ENCODE peak calls at places on chromosomes 7 and 10, in eight cellular contexts. T is frontal cortex; Y is putamen; X is stimulated activated CD4-positive, alpha-beta T cell treated with anti-CD3 and anti-CD28 coated beads, Interleukin-1b, Interleukin-23, amount 100 ng/mL, for 4 hours; Q is kidney epithelial cell; S is activated naive CD8-positive, alpha-beta T cell treated with anti-CD3 and anti-CD28 coated beads, Interleukin-2, amount 50 U/mL, for 24 hours; E is choroid plexus epithelial cell; U is Karpas-422. I is an unnamed sample.
A peak's percentile ranks its signal among the peaks of the same experiment; 100 is the strongest.

GRCh38 chr7:1941464-1942025 is 271.5 kb downstream of the ELFN1 start:
- DNase-seq in T (no peak), Y (no peak), X (no peak), Q (no peak), S (no peak), E (no peak), U (no peak), I (no peak)

GRCh38 chr7:69349291-69349690 is 249.0 kb upstream of the AUTS2 start:
- DNase-seq in T (no peak), Y (no peak), X (no peak), Q (no peak), S (no peak), E (no peak), U (no peak), I (no peak)

GRCh38 chr10:133124357-133125211 is 35.4 kb upstream of the KNDC1 start:
- DNase-seq in T (peak; percentile 79), Y (no peak), X (peak; percentile 15), Q (no peak), S (peak; percentile 39), E (peak; percentile 16), U (no peak), I (no peak)

GRCh38 chr7:17564678-17565209 is 266.3 kb downstream of the AHR start:
- DNase-seq in T (no peak), Y (no peak), X (no peak), Q (no peak), S (no peak), E (peak; percentile 63), U (no peak), I (no peak)

GRCh38 chr7:41261081-41261480 is 441.8 kb downstream of the INHBA start:
- DNase-seq in T (no peak), Y (no peak), X (no peak), Q (no peak), S (no peak), E (no peak), U (no peak), I (no peak)

GRCh38 chr10:23558361-23558799 is 119.5 kb downstream of the OTUD1 start:
- DNase-seq in T (no peak), Y (no peak), X (no peak), Q (no peak), S (no peak), E (no peak), U (no peak), I (no peak)

GRCh38 chr10:95247200-95247880 is 43.5 kb downstream of the PDLIM1 start:
- DNase-seq in T (no peak), Y (no peak), X (no peak), Q (no peak), S (no peak), E (peak; percentile 89), U (no peak), I (peak; percentile 28)

GRCh38 chr7:1111156-1111555 is 23.2 kb downstream of the GPER1 start:
- DNase-seq in T (no peak), Y (no peak), X (no peak), Q (no peak), S (no peak), E (no peak), U (no peak), I (no peak)

GRCh38 chr10:65470986-65471385 is 1454.8 kb upstream of the LRRTM3 start:
- DNase-seq in T (no peak), Y (no peak), X (no peak), Q (no peak), S (no peak), E (no peak), U (no peak), I (no peak)

GRCh38 chr10:61757525-61758397 is 95.0 kb downstream of the CABCOCO1 start:
- DNase-seq in T (no peak), Y (no peak), X (no peak), Q (peak; percentile 65), S (no peak), E (peak; percentile 67), U (no peak), I (no peak)

GRCh38 chr7:47149208-47149864 is 432.6 kb downstream of the TNS3 start:
- DNase-seq in T (no peak), Y (no peak), X (no peak), Q (no peak), S (no peak), E (no peak), U (no peak), I (no peak)

GRCh38 chr7:127214956-127215355 is 37.8 kb downstream of the GRM8 start:
- DNase-seq in T (no peak), Y (no peak), X (no peak), Q (no peak), S (no peak), E (no peak), U (no peak), I (no peak)

GRCh38 chr7:94348142-94348541 is 46.6 kb upstream of the COL1A2 start:
- DNase-seq in T (no peak), Y (no peak), X (no peak), Q (peak; percentile 18), S (no peak), E (peak; percentile 81), U (no peak), I (no peak)

GRCh38 chr7:155702616-155703015 is 58.2 kb downstream of the RBM33 start:
- DNase-seq in T (no peak), Y (no peak), X (no peak), Q (peak; percentile 9), S (no peak), E (peak; percentile 15), U (no peak), I (no peak)

GRCh38 chr10:4354382-4354812 is 471.6 kb upstream of the AKR1E2 start:
- DNase-seq in T (no peak), Y (no peak), X (no peak), Q (peak; percentile 90), S (no peak), E (peak; percentile 43), U (no peak), I (no peak)

GRCh38 chr10:107727762-107728317 is 563.3 kb upstream of the SORCS1 start:
- DNase-seq in T (no peak), Y (no peak), X (no peak), Q (peak; percentile 26), S (no peak), E (peak; percentile 32), U (no peak), I (no peak)

GRCh38 chr10:77919713-77920108 is 6.8 kb downstream of the DLG5 start:
- DNase-seq in T (no peak), Y (no peak), X (no peak), Q (peak; percentile 53), S (no peak), E (peak; percentile 81), U (peak; percentile 14), I (no peak)

GRCh38 chr7:135154734-135155133 is 6.9 kb downstream of the TMEM140 start:
- DNase-seq in T (no peak), Y (no peak), X (no peak), Q (no peak), S (no peak), E (no peak), U (no peak), I (no peak)

GRCh38 chr10:14580933-14581332 is 193.8 kb downstream of the FAM107B start:
- DNase-seq in T (no peak), Y (no peak), X (no peak), Q (no peak), S (no peak), E (no peak), U (no peak), I (no peak)

GRCh38 chr7:129169705-129170319 is 18.6 kb upstream of the SMO start:
- DNase-seq in T (no peak), Y (no peak), X (no peak), Q (no peak), S (peak; percentile 33), E (no peak), U (peak; percentile 89), I (no peak)

GRCh38 chr7:99140813-99141212 is 3.1 kb downstream of the SMURF1 start:
- DNase-seq in T (no peak), Y (no peak), X (no peak), Q (no peak), S (no peak), E (no peak), U (no peak), I (no peak)

GRCh38 chr10:122911889-122912484 is 1.6 kb downstream of the FAM24A start:
- DNase-seq in T (peak; percentile 4), Y (no peak), X (peak; percentile 39), Q (no peak), S (peak; percentile 65), E (peak; percentile 71), U (peak; percentile 74), I (peak; percentile 5)

GRCh38 chr7:51757960-51758359 is 441.4 kb upstream of the COBL start:
- DNase-seq in T (no peak), Y (no peak), X (no peak), Q (no peak), S (no peak), E (no peak), U (no peak), I (no peak)

GRCh38 chr10:43963793-43964425 is 315.2 kb upstream of the ZNF32 start:
- DNase-seq in T (no peak), Y (no peak), X (no peak), Q (no peak), S (no peak), E (no peak), U (peak; percentile 83), I (peak; percentile 13)

GRCh38 chr7:5417106-5418071 is 6.2 kb downstream of the TNRC18 start:
- DNase-seq in T (no peak), Y (no peak), X (no peak), Q (no peak), S (no peak), E (peak; percentile 29), U (no peak), I (no peak)

GRCh38 chr7:42605381-42605780 is 306.5 kb downstream of the C7orf25 start:
- DNase-seq in T (no peak), Y (peak; percentile 8), X (no peak), Q (no peak), S (no peak), E (no peak), U (no peak), I (peak; percentile 69)

GRCh38 chr7:155829796-155830470 is 17.7 kb upstream of the SHH start:
- DNase-seq in T (no peak), Y (no peak), X (no peak), Q (no peak), S (no peak), E (no peak), U (no peak), I (no peak)

GRCh38 chr7:3134715-3135114 is 91.0 kb upstream of the CARD11 start:
- DNase-seq in T (no peak), Y (no peak), X (no peak), Q (no peak), S (peak; percentile 15), E (no peak), U (no peak), I (no peak)

GRCh38 chr10:44715081-44715480 is 196.1 kb upstream of the TMEM72 start:
- DNase-seq in T (no peak), Y (no peak), X (no peak), Q (no peak), S (no peak), E (peak; percentile 74), U (no peak), I (no peak)

GRCh38 chr10:61627266-61627665 is 35.5 kb upstream of the CABCOCO1 start:
- DNase-seq in T (no peak), Y (no peak), X (no peak), Q (no peak), S (no peak), E (peak; percentile 42), U (no peak), I (no peak)

GRCh38 chr10:69225681-69226080 is 5.5 kb downstream of the HKDC1 start:
- DNase-seq in T (no peak), Y (no peak), X (no peak), Q (no peak), S (no peak), E (no peak), U (no peak), I (no peak)

GRCh38 chr10:102322914-102323313 is 72.6 kb upstream of the NFKB2 start:
- DNase-seq in T (no peak), Y (no peak), X (no peak), Q (no peak), S (peak; percentile 33), E (peak; percentile 35), U (no peak), I (no peak)

GRCh38 chr7:117669818-117670217 is 190.0 kb downstream of the CFTR start:
- DNase-seq in T (no peak), Y (peak; percentile 24), X (no peak), Q (no peak), S (no peak), E (no peak), U (no peak), I (peak; percentile 43)

GRCh38 chr10:123413353-123413752 is 252.8 kb upstream of the GPR26 start:
- DNase-seq in T (no peak), Y (no peak), X (no peak), Q (no peak), S (no peak), E (no peak), U (peak; percentile 65), I (no peak)